ENCODE peak calls at places on chromosomes 6 and 20, in four cellular contexts. I is left lung, H is SJCRH30, N is uterus. P is an unnamed sample. For H3K4me1, the result is how much of the 10 kb centered on the place peaks cover.

GRCh38 chr6:99514089-99514488 is 1.1 kb downstream of the USP45 start:
- DNase-seq in I (no peak), H (no peak), N (no peak), P (no peak)

GRCh38 chr6:38997128-38997761 is 51.3 kb upstream of the GLP1R start:
- DNase-seq in I (no peak), H (peak), N (no peak), P (no peak)

GRCh38 chr6:25302677-25303128 is 23.5 kb downstream of the CARMIL1 start:
- DNase-seq in I (no peak), H (no peak), N (no peak), P (no peak)

GRCh38 chr20:50256577-50256976 is 65.9 kb downstream of the CEBPB start:
- DNase-seq in I (no peak), H (peak), N (no peak), P (no peak)

GRCh38 chr20:62963614-62964397 is 11.3 kb downstream of the SLC17A9 start:
- DNase-seq in I (peak), H (no peak), N (no peak), P (no peak)

GRCh38 chr20:19598117-19598516 is 159.9 kb upstream of the RIN2 start:
- DNase-seq in I (no peak), H (no peak), N (no peak), P (no peak)

GRCh38 chr20:59385461-59385860 is 85.0 kb downstream of the EDN3 start:
- DNase-seq in I (no peak), H (peak), N (no peak), P (no peak)

GRCh38 chr6:169984181-169985120 is 233.0 kb downstream of the ERMARD start:
- DNase-seq in I (peak), H (no peak), N (no peak), P (peak)

GRCh38 chr20:62914436-62914835 is 11.9 kb downstream of the DIDO1 start:
- DNase-seq in I (no peak), H (no peak), N (no peak), P (no peak)

GRCh38 chr6:2749972-2750600 is 636 bp downstream of the MYLK4 start:
- DNase-seq in I (no peak), H (peak), N (peak), P (no peak)

GRCh38 chr6:158213925-158214674 is 46.0 kb downstream of the GTF2H5 start:
- DNase-seq in I (no peak), H (peak), N (peak), P (peak)

GRCh38 chr20:31675828-31676533 is 38.3 kb downstream of the COX4I2 start:
- DNase-seq in I (no peak), H (no peak), N (no peak), P (no peak)

GRCh38 chr6:136290406-136291010 is 862 bp upstream of the BCLAF1 start:
- DNase-seq in I (peak), H (peak), N (peak), P (peak)

GRCh38 chr20:7094438-7094997 is 327.0 kb downstream of the BMP2 start:
- DNase-seq in I (no peak), H (peak), N (no peak), P (no peak)

GRCh38 chr6:143963158-143963919 is 44.7 kb downstream of the PLAGL1 start:
- DNase-seq in I (no peak), H (no peak), N (no peak), P (no peak)

GRCh38 chr6:37600287-37600916 is 97.3 kb downstream of the MDGA1 start:
- DNase-seq in I (no peak), H (peak), N (no peak), P (no peak)

GRCh38 chr20:10554285-10554684 is 119.2 kb downstream of the SLX4IP start:
- DNase-seq in I (no peak), H (no peak), N (no peak), P (no peak)

GRCh38 chr20:38649275-38649891 is 47.8 kb downstream of the ARHGAP40 start:
- DNase-seq in I (no peak), H (peak), N (no peak), P (no peak)

GRCh38 chr6:2221724-2222274 is 23.6 kb downstream of the GMDS start:
- DNase-seq in I (no peak), H (no peak), N (no peak), P (no peak)

GRCh38 chr20:39464238-39464637 is 502.1 kb downstream of the DHX35 start:
- DNase-seq in I (no peak), H (no peak), N (no peak), P (no peak)

GRCh38 chr6:159059099-159059498 is 14.3 kb upstream of the TAGAP start:
- DNase-seq in I (no peak), H (no peak), N (no peak), P (no peak)

GRCh38 chr20:61736001-61736635 is 329.6 kb downstream of the TAF4 start:
- DNase-seq in I (no peak), H (no peak), N (no peak), P (no peak)

GRCh38 chr6:35089216-35089934 is 51.8 kb downstream of the TCP11 start:
- DNase-seq in I (no peak), H (no peak), N (no peak), P (no peak)

GRCh38 chr6:151240861-151241642 is 1.3 kb downstream of the AKAP12 start:
- DNase-seq in I (peak), H (peak), N (peak), P (no peak)

GRCh38 chr20:4071177-4071723 is 55.9 kb upstream of the RNF24 start:
- DNase-seq in I (no peak), H (no peak), N (no peak), P (no peak)

GRCh38 chr20:24875078-24875477 is 74.0 kb upstream of the CST7 start:
- DNase-seq in I (no peak), H (no peak), N (no peak), P (no peak)

GRCh38 chr20:916125-916799 is at the start of gene ANGPT4:
- DNase-seq in I (no peak), H (no peak), N (no peak), P (no peak)

GRCh38 chr6:79707621-79708020 is 76.5 kb downstream of the SH3BGRL2 start:
- DNase-seq in I (no peak), H (no peak), N (no peak), P (no peak)

GRCh38 chr6:54307412-54308036 is 717 bp upstream of the TINAG start:
- DNase-seq in I (no peak), H (no peak), N (no peak), P (no peak)

GRCh38 chr6:129031051-129031599 is 148.2 kb downstream of the LAMA2 start:
- DNase-seq in I (no peak), H (no peak), N (no peak), P (no peak)

GRCh38 chr6:158557927-158558326 is 2.0 kb upstream of the TMEM181 start:
- DNase-seq in I (peak), H (no peak), N (no peak), P (no peak)

GRCh38 chr6:169097336-169098052 is 156.2 kb downstream of the THBS2 start:
- DNase-seq in I (no peak), H (peak), N (no peak), P (no peak)

GRCh38 chr6:144190593-144190992 is 40.3 kb downstream of the STX11 start:
- DNase-seq in I (no peak), H (peak), N (peak), P (no peak)

GRCh38 chr6:100237881-100238280 is 226.8 kb downstream of the SIM1 start:
- DNase-seq in I (no peak), H (no peak), N (no peak), P (no peak)

GRCh38 chr20:47141941-47142781 is 214.3 kb downstream of the ZMYND8 start:
- DNase-seq in I (no peak), H (no peak), N (no peak), P (no peak)

GRCh38 chr6:4936681-4937041 is 67.2 kb downstream of the RPP40 start:
- DNase-seq in I (no peak), H (no peak), N (peak), P (no peak)

GRCh38 chr6:125233216-125233615 is 68.6 kb downstream of the HDDC2 start:
- DNase-seq in I (no peak), H (no peak), N (no peak), P (no peak)

GRCh38 chr20:57475388-57476072 is 49.4 kb downstream of the CTCFL start:
- DNase-seq in I (no peak), H (no peak), N (peak), P (peak)

GRCh38 chr20:57474191-57474590 is 50.7 kb downstream of the CTCFL start:
- DNase-seq in I (no peak), H (no peak), N (no peak), P (no peak)

GRCh38 chr20:57476641-57477461 is 48.1 kb downstream of the CTCFL start:
- DNase-seq in I (no peak), H (no peak), N (no peak), P (no peak)

GRCh38 chr20:57474816-57475215 is 50.1 kb downstream of the CTCFL start:
- DNase-seq in I (no peak), H (no peak), N (no peak), P (peak)

GRCh38 chr20:57476073-57476526 is 48.8 kb downstream of the CTCFL start:
- DNase-seq in I (no peak), H (no peak), N (no peak), P (no peak)
- H3K4me1 ChIP-seq in I (under half), H (under half), N (under half), P (under half)

DNA sequence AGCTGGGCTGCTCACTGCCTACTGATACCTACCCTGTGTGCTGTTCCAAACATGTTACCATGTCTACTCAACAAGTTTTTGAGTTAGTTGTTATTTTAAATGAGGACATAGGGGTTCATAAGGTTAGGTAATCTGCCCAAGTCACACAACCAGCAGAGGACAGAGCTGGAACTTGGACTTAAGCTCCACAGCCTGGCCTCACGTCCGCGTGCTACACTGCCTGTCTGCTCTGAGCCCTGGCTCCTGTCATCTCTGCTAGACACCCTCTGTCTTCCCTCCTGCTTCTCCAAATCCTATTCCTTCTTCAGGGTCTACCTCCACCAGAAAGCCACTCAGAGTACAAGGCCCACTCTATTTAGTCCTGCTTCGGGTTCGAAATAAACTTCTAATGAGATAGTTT is 18.2 kb downstream of the ANKRD66 start:
- DNase-seq in I (no peak), H (no peak), N (no peak), P (no peak)
- H3K4me3 ChIP-seq in I (no peak), H (no peak), N (no peak), P (no peak)

GRCh38 chr20:48766205-48766604 is 61.6 kb downstream of the PREX1 start:
- DNase-seq in I (no peak), H (no peak), N (no peak), P (no peak)
- H3K4me1 ChIP-seq in I (under half), H (under half), N (under half), P (under half)

GRCh38 chr6:17714879-17715860 is 8.4 kb upstream of the NUP153 start:
- DNase-seq in I (no peak), H (peak), N (peak), P (no peak)
- H3K4me3 ChIP-seq in I (no peak), H (no peak), N (no peak), P (no peak)

GRCh38 chr6:111533087-111533784 is 50.2 kb upstream of the REV3L start:
- DNase-seq in I (no peak), H (no peak), N (no peak), P (no peak)
- H3K4me1 ChIP-seq in I (under half), H (under half), N (under half), P (under half)

DNA sequence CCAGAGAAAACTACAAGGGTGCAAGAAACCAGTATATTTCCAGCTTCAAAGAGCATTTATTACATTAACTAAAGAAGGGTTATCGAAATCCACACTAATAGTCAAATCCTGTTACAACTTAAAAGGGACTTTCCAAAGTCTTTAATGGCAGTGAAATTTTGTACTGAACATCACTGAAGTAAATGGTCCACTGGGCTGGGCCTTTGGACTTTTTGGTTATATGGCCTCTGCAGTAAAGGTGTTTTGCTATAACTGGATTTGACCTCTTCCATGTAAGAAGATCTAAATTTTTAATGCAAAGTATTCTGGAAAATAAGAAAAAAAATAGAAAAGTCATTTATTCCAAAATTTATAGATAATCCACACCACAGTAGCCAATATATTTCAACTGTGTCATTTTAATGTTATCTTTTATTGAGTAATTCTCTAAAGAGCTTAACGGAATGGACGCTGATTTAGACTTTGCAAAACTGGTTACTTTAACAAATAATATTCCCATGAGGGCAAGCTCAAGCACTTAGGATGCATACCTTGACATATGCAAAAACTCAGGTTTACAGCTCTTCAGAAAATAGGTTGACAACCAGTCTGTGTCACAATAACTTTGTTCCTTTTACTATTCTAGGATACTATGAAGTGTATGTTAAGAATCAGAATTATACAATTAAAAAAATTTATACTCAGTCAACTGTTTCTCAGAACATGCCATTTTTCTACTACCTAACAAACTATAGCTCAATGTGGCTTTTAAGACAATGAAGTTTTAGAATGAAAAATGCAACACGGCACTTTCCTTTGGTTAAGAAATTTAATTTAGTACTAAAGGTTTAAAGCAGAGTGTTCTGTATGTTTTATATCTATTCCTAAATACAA is 7.0 kb downstream of the RBM39 start:
- DNase-seq in I (no peak), H (no peak), N (no peak), P (no peak)
- H3K4me3 ChIP-seq in I (no peak), H (no peak), N (no peak), P (no peak)

GRCh38 chr6:34017106-34017805 is 128.6 kb downstream of the GRM4 start:
- DNase-seq in I (no peak), H (no peak), N (no peak), P (no peak)

GRCh38 chr6:34018961-34019606 is 126.8 kb downstream of the GRM4 start:
- DNase-seq in I (no peak), H (no peak), N (no peak), P (no peak)

GRCh38 chr6:34011298-34011697 is 134.6 kb downstream of the GRM4 start:
- DNase-seq in I (no peak), H (no peak), N (no peak), P (no peak)

GRCh38 chr6:34018026-34018425 is 127.9 kb downstream of the GRM4 start:
- DNase-seq in I (no peak), H (no peak), N (no peak), P (no peak)

DNA sequence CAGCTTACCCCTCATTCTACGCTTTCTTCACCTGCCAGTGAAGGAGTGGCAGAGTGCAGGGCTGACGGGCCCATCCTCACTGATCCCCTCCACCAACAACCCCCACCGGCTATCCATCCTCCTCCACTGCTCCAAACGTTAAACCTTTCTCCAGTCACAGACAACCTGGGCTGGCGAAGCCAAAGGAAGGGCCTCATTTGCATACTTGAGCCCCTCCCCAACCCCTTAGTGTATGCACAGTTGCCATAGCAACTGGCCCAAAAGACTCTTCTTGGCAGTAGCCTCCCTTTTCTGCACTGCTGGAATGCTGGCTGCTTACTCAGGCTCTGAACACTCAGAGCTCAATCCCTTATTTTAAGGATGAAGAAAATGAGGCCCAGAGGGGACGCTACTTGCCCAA is 130.3 kb downstream of the GRM4 start:
- DNase-seq in I (no peak), H (no peak), N (no peak), P (no peak)
- H3K4me1 ChIP-seq in I (under half), H (under half), N (under half), P (under half)

DNA sequence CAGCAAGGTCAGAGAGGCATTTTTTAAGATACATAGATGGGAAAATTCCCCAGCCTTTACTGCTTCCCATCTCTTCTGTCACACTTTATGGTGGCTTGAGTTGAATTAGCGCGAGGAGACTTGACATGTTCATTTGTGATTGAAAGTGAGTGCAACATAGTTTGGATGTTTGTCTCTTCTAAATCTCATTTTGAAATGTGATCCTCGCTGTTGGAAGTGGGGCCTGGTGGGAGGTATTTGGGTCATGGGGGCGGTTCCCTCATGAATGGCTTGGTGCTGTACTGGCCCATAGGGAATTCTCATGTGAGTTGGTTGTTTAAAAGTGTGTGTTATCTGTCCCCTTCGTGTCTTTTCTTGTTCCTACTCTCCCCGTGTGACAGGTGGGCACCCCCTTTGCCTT is 237.2 kb downstream of the CDKAL1 start:
- DNase-seq in I (no peak), H (no peak), N (no peak), P (no peak)
- H3K4me3 ChIP-seq in I (no peak), H (no peak), N (no peak), P (no peak)

DNA sequence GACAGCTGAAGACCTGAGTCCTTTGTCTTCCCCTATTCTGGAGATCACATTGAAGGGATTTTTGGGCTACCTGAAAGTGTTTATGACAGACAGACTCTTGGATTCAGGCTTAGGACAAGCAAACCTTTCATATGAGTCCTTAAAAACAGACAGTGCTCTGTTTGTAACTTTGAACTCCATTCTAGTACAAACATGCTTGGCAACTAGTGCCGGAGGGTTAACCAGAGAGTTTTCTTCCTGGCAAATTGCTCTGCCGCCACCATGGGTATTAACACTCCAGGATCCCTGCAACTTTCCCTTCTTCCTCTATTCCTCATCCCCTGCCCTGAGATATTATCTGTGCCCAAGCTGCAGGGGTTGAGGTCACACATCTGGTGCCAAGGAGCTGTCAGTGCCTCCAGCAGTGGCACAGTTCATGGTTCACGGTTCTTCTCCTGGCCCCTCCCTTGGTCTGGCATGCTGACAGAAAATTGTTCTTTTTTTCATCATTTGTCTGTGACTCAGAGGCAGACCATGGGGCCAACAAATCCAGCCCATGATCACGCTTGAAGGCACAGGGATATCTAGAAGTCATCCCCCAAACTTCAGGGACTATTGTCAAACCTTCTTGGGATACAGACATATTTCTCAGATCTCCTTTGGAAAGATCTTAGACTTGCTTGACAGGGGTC is 77.6 kb downstream of the ATXN1 start:
- DNase-seq in I (no peak), H (no peak), N (peak), P (peak)
- H3K4me1 ChIP-seq in I (under half), H (under half), N (under half), P (under half)